ENCODE peak calls at places on chromosome 14, in six cellular contexts. T is right cardiac atrium, O is foreskin keratinocyte, N is dorsolateral prefrontal cortex, U is ovary, B is psoas muscle. Y is an unnamed sample.
A peak's percentile ranks its signal among the peaks of the same experiment; 100 is the strongest.

GRCh38 chr14:91585856-91586255 is 75.7 kb upstream of the PPP4R3A start:
- DNase-seq in T (no peak), N (no peak), O (no peak), U (no peak), B (no peak), Y (no peak)

GRCh38 chr14:100341301-100342031 is 18.3 kb downstream of the SLC25A47 start:
- DNase-seq in U (no peak), B (no peak), T (no peak), O (peak; percentile 40), N (no peak), Y (peak; percentile 44)

GRCh38 chr14:100159107-100159864 is at the start of gene DEGS2:
- DNase-seq in N (no peak), B (no peak), O (no peak), T (peak; percentile 44), U (no peak), Y (no peak)

GRCh38 chr14:46985529-46986137 is 334.1 kb upstream of the RPL10L start:
- DNase-seq in O (peak; percentile 69), N (no peak), U (no peak), B (no peak), T (no peak), Y (no peak)

GRCh38 chr14:21414137-21414631 is 30.4 kb upstream of the SUPT16H start:
- DNase-seq in N (no peak), U (no peak), T (no peak), B (no peak), O (no peak), Y (no peak)

GRCh38 chr14:91875515-91876286 is 8.4 kb upstream of the TC2N start:
- DNase-seq in B (no peak), N (no peak), O (no peak), U (no peak), T (no peak), Y (no peak)

GRCh38 chr14:105529506-105530445 is 3.4 kb downstream of the TMEM121 start:
- DNase-seq in U (no peak), T (peak; percentile 73), N (peak; percentile 26), B (no peak), O (no peak), Y (peak; percentile 75)

GRCh38 chr14:55767291-55767690 is 187.3 kb downstream of the KTN1 start:
- DNase-seq in O (no peak), B (no peak), N (no peak), T (no peak), U (no peak), Y (no peak)

GRCh38 chr14:96978525-96979272 is 181.5 kb downstream of the VRK1 start:
- DNase-seq in O (no peak), B (no peak), T (no peak), N (no peak), U (no peak), Y (no peak)

GRCh38 chr14:72913809-72914208 is 12.5 kb upstream of the DCAF4 start:
- DNase-seq in B (no peak), O (no peak), U (no peak), N (no peak), T (no peak), Y (no peak)

GRCh38 chr14:69673578-69674305 is 62.3 kb downstream of the SUSD6 start:
- DNase-seq in T (peak; percentile 47), O (no peak), N (no peak), B (no peak), U (no peak), Y (no peak)

GRCh38 chr14:94044476-94045091 is 18.4 kb downstream of the OTUB2 start:
- DNase-seq in B (no peak), O (no peak), T (no peak), N (no peak), U (no peak), Y (peak; percentile 38)

GRCh38 chr14:32021341-32021740 is 55.8 kb upstream of the ARHGAP5 start:
- DNase-seq in O (no peak), B (no peak), T (no peak), U (no peak), N (no peak), Y (no peak)

GRCh38 chr14:38255408-38255672 is 553 bp downstream of the CLEC14A start:
- DNase-seq in U (peak; percentile 14), T (peak; percentile 71), B (no peak), O (no peak), N (no peak), Y (peak; percentile 75)

GRCh38 chr14:72634910-72635647 is 258.8 kb downstream of the DPF3 start:
- DNase-seq in T (no peak), O (no peak), B (no peak), U (no peak), N (no peak), Y (no peak)

GRCh38 chr14:59274991-59275391 is 86.5 kb downstream of the DAAM1 start:
- DNase-seq in O (peak; percentile 29), N (no peak), T (peak; percentile 81), U (no peak), B (no peak), Y (no peak)

GRCh38 chr14:95253039-95253620 is 66.6 kb downstream of the CLMN start:
- DNase-seq in T (no peak), U (no peak), N (no peak), O (no peak), B (no peak), Y (no peak)

GRCh38 chr14:23115918-23116317 is 3.1 kb downstream of the CEBPE start:
- DNase-seq in N (no peak), T (no peak), B (no peak), O (no peak), U (no peak), Y (no peak)

GRCh38 chr14:90500665-90501370 is 104.0 kb downstream of the CALM1 start:
- DNase-seq in U (no peak), B (no peak), N (peak; percentile 26), O (no peak), T (no peak), Y (no peak)

GRCh38 chr14:104925214-104925899 is 678 bp downstream of the PLD4 start:
- DNase-seq in B (no peak), O (no peak), U (no peak), T (no peak), N (no peak), Y (no peak)

GRCh38 chr14:104137297-104138097 is 890 bp upstream of the KIF26A start:
- DNase-seq in B (peak; percentile 69), T (peak; percentile 90), O (no peak), N (no peak), U (peak; percentile 79), Y (peak; percentile 90)

GRCh38 chr14:80213602-80214001 is 2.3 kb upstream of the DIO2 start:
- DNase-seq in U (no peak), B (peak; percentile 23), N (no peak), O (peak; percentile 26), T (peak; percentile 36), Y (peak; percentile 45)

GRCh38 chr14:102171173-102172020 is 31.7 kb downstream of the WDR20 start:
- DNase-seq in U (no peak), N (no peak), O (no peak), B (no peak), T (no peak), Y (no peak)

GRCh38 chr14:88422036-88422435 is 36.6 kb downstream of the SPATA7 start:
- DNase-seq in N (no peak), U (no peak), T (no peak), B (no peak), O (no peak), Y (no peak)

GRCh38 chr14:99729991-99730875 is 46.1 kb downstream of the CYP46A1 start:
- DNase-seq in U (peak; percentile 79), O (no peak), B (peak; percentile 72), T (peak; percentile 91), N (peak; percentile 51), Y (peak; percentile 94)

GRCh38 chr14:99649219-99649618 is 4.3 kb downstream of the HHIPL1 start:
- DNase-seq in U (no peak), T (no peak), N (no peak), B (no peak), O (no peak), Y (no peak)

GRCh38 chr14:90402009-90402408 is 5.2 kb downstream of the CALM1 start:
- DNase-seq in U (no peak), T (no peak), N (no peak), B (no peak), O (no peak), Y (no peak)

GRCh38 chr14:91786188-91786587 is 54.3 kb upstream of the CATSPERB start:
- DNase-seq in B (no peak), N (no peak), O (no peak), U (no peak), T (no peak), Y (no peak)

GRCh38 chr14:100525615-100526014 is 61.6 kb downstream of the BEGAIN start:
- DNase-seq in U (no peak), T (no peak), B (no peak), O (no peak), N (no peak), Y (no peak)

GRCh38 chr14:40004871-40005503 is 572.8 kb upstream of the FBXO33 start:
- DNase-seq in U (no peak), T (no peak), B (no peak), O (no peak), N (no peak), Y (no peak)

GRCh38 chr14:44829021-44829420 is 132.7 kb downstream of the KLHL28 start:
- DNase-seq in T (no peak), N (no peak), U (no peak), O (no peak), B (no peak), Y (no peak)

GRCh38 chr14:92471919-92472318 is 41.7 kb upstream of the RIN3 start:
- DNase-seq in B (no peak), T (no peak), O (peak; percentile 81), N (no peak), U (no peak), Y (no peak)

GRCh38 chr14:69767369-69767999 is 542 bp downstream of the SRSF5 start:
- DNase-seq in O (peak; percentile 61), U (peak; percentile 93), T (peak; percentile 96), B (peak; percentile 94), N (peak; percentile 87), Y (peak; percentile 95)

DNA sequence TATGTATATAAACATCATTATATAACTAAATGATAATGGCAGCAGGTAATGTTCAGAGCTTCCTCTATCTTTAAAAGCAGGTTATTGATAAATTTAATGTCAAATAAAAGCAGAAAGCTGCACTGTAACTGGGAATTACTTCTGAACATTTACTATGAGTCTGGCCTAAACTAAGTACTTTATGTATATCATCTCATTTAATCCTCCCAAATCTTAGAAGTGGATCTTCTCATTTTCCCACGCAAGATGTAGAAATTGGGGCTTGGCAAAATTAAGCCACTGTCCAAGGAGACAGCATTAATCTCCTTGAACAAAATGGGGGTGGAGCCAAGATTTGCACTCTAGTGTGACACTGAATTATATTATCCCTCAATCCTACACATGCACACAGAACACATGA is 5.7 kb downstream of the NIN start:
- DNase-seq in B (no peak), N (no peak), U (no peak), T (no peak), O (no peak), Y (no peak)
- H3K27ac ChIP-seq in B (no peak overlapping the region), N (no peak overlapping the region), U (no peak overlapping the region), T (no peak overlapping the region), O (no peak overlapping the region), Y (no peak overlapping the region)

GRCh38 chr14:74706101-74706500 is 6.8 kb downstream of the AREL1 start:
- DNase-seq in N (no peak), U (no peak), O (no peak), T (no peak), B (no peak), Y (no peak)
- H3K27ac ChIP-seq in N (no peak overlapping the region), U (peak overlapping the region; percentile 74), O (no peak overlapping the region), T (no peak overlapping the region), B (no peak overlapping the region), Y (no peak overlapping the region)

GRCh38 chr14:74083784-74084276 is 423 bp downstream of the ALDH6A1 start:
- DNase-seq in U (no peak), B (no peak), T (peak; percentile 58), N (no peak), O (no peak), Y (no peak)
- H3K27ac ChIP-seq in U (peak overlapping the region; percentile 91), B (peak overlapping the region; percentile 83), T (peak overlapping the region; percentile 98), N (peak overlapping the region; percentile 35), O (peak overlapping the region; percentile 40), Y (peak overlapping the region; percentile 20)

GRCh38 chr14:51847489-51847796 is 13.0 kb upstream of the GNG2 start:
- DNase-seq in O (no peak), B (no peak), U (no peak), N (no peak), T (no peak), Y (no peak)
- H3K27ac ChIP-seq in O (no peak overlapping the region), B (no peak overlapping the region), U (no peak overlapping the region), N (no peak overlapping the region), T (no peak overlapping the region), Y (no peak overlapping the region)